ENCODE peak calls at places on chromosomes 3 and 15, in ten cellular contexts. One of them, this sample, is unnamed.

GRCh38 chr3:69710153-69710977 is 28.9 kb upstream of the MITF start:
- DNase-seq in CD8-positive, alpha-beta T cell: no peak
- DNase-seq in AG04450: peak
- DNase-seq in hepatocyte: no peak
- DNase-seq in H9: no peak
- DNase-seq in heart right ventricle: no peak
- DNase-seq in body of pancreas: no peak
- DNase-seq in CD4-positive, alpha-beta memory T cell: no peak
- DNase-seq in heart left ventricle: no peak
- DNase-seq in right lobe of liver: no peak
- DNase-seq in this sample: no peak

GRCh38 chr3:62145086-62145757 is 228.1 kb downstream of the FEZF2 start:
- DNase-seq in right lobe of liver: no peak
- DNase-seq in CD8-positive, alpha-beta T cell: no peak
- DNase-seq in heart right ventricle: no peak
- DNase-seq in AG04450: no peak
- DNase-seq in CD4-positive, alpha-beta memory T cell: no peak
- DNase-seq in heart left ventricle: no peak
- DNase-seq in hepatocyte: no peak
- DNase-seq in H9: no peak
- DNase-seq in body of pancreas: no peak
- DNase-seq in this sample: no peak

GRCh38 chr3:189685854-189686253 is 54.7 kb downstream of the TP63 start:
- DNase-seq in body of pancreas: no peak
- DNase-seq in heart right ventricle: no peak
- DNase-seq in heart left ventricle: no peak
- DNase-seq in AG04450: peak
- DNase-seq in hepatocyte: peak
- DNase-seq in right lobe of liver: no peak
- DNase-seq in H9: no peak
- DNase-seq in CD4-positive, alpha-beta memory T cell: no peak
- DNase-seq in CD8-positive, alpha-beta T cell: no peak
- DNase-seq in this sample: no peak

GRCh38 chr3:42025388-42026138 is 63.7 kb upstream of the ULK4 start:
- DNase-seq in CD8-positive, alpha-beta T cell: no peak
- DNase-seq in right lobe of liver: peak
- DNase-seq in hepatocyte: peak
- DNase-seq in body of pancreas: peak
- DNase-seq in AG04450: peak
- DNase-seq in H9: peak
- DNase-seq in CD4-positive, alpha-beta memory T cell: no peak
- DNase-seq in heart right ventricle: peak
- DNase-seq in heart left ventricle: peak
- DNase-seq in this sample: peak

GRCh38 chr3:105960381-105960780 is 91.6 kb upstream of the CBLB start:
- DNase-seq in CD4-positive, alpha-beta memory T cell: no peak
- DNase-seq in right lobe of liver: no peak
- DNase-seq in AG04450: no peak
- DNase-seq in hepatocyte: no peak
- DNase-seq in H9: no peak
- DNase-seq in heart left ventricle: no peak
- DNase-seq in body of pancreas: no peak
- DNase-seq in CD8-positive, alpha-beta T cell: no peak
- DNase-seq in heart right ventricle: no peak
- DNase-seq in this sample: no peak

GRCh38 chr15:70491183-70491621 is 272.2 kb downstream of the UACA start:
- DNase-seq in CD4-positive, alpha-beta memory T cell: no peak
- DNase-seq in heart right ventricle: no peak
- DNase-seq in hepatocyte: no peak
- DNase-seq in heart left ventricle: no peak
- DNase-seq in right lobe of liver: no peak
- DNase-seq in body of pancreas: no peak
- DNase-seq in CD8-positive, alpha-beta T cell: no peak
- DNase-seq in AG04450: no peak
- DNase-seq in H9: no peak
- DNase-seq in this sample: no peak

GRCh38 chr15:92118162-92118935 is 264.8 kb downstream of the SLCO3A1 start:
- DNase-seq in right lobe of liver: no peak
- DNase-seq in heart left ventricle: no peak
- DNase-seq in hepatocyte: peak
- DNase-seq in AG04450: no peak
- DNase-seq in CD4-positive, alpha-beta memory T cell: no peak
- DNase-seq in H9: peak
- DNase-seq in CD8-positive, alpha-beta T cell: no peak
- DNase-seq in heart right ventricle: no peak
- DNase-seq in body of pancreas: no peak
- DNase-seq in this sample: no peak

GRCh38 chr3:113218679-113219040 is 7.3 kb downstream of the BOC start:
- DNase-seq in hepatocyte: no peak
- DNase-seq in heart left ventricle: no peak
- DNase-seq in AG04450: no peak
- DNase-seq in heart right ventricle: no peak
- DNase-seq in CD8-positive, alpha-beta T cell: no peak
- DNase-seq in H9: no peak
- DNase-seq in CD4-positive, alpha-beta memory T cell: no peak
- DNase-seq in body of pancreas: no peak
- DNase-seq in right lobe of liver: no peak
- DNase-seq in this sample: no peak

GRCh38 chr3:34185301-34185700 is 386.9 kb downstream of the PDCD6IP start:
- DNase-seq in heart left ventricle: no peak
- DNase-seq in AG04450: no peak
- DNase-seq in CD8-positive, alpha-beta T cell: no peak
- DNase-seq in body of pancreas: no peak
- DNase-seq in right lobe of liver: no peak
- DNase-seq in CD4-positive, alpha-beta memory T cell: no peak
- DNase-seq in heart right ventricle: no peak
- DNase-seq in hepatocyte: no peak
- DNase-seq in H9: no peak
- DNase-seq in this sample: no peak

GRCh38 chr3:69048990-69049389 is 3.1 kb downstream of the TMF1 start:
- DNase-seq in heart left ventricle: no peak
- DNase-seq in hepatocyte: no peak
- DNase-seq in H9: no peak
- DNase-seq in heart right ventricle: no peak
- DNase-seq in CD8-positive, alpha-beta T cell: no peak
- DNase-seq in CD4-positive, alpha-beta memory T cell: no peak
- DNase-seq in AG04450: no peak
- DNase-seq in right lobe of liver: no peak
- DNase-seq in body of pancreas: no peak
- DNase-seq in this sample: no peak

GRCh38 chr3:58173029-58173669 is 37.6 kb downstream of the DNASE1L3 start:
- DNase-seq in H9: no peak
- DNase-seq in CD8-positive, alpha-beta T cell: no peak
- DNase-seq in heart right ventricle: no peak
- DNase-seq in right lobe of liver: no peak
- DNase-seq in AG04450: no peak
- DNase-seq in CD4-positive, alpha-beta memory T cell: no peak
- DNase-seq in hepatocyte: no peak
- DNase-seq in body of pancreas: no peak
- DNase-seq in heart left ventricle: no peak
- DNase-seq in this sample: no peak

GRCh38 chr3:52022323-52023100 is 26.8 kb upstream of the RPL29 start:
- DNase-seq in AG04450: no peak
- DNase-seq in heart right ventricle: peak
- DNase-seq in CD8-positive, alpha-beta T cell: no peak
- DNase-seq in CD4-positive, alpha-beta memory T cell: no peak
- DNase-seq in body of pancreas: no peak
- DNase-seq in hepatocyte: no peak
- DNase-seq in H9: peak
- DNase-seq in heart left ventricle: peak
- DNase-seq in right lobe of liver: no peak
- DNase-seq in this sample: peak

GRCh38 chr3:156681003-156681402 is 6.6 kb downstream of the TIPARP start:
- DNase-seq in heart right ventricle: no peak
- DNase-seq in CD8-positive, alpha-beta T cell: no peak
- DNase-seq in AG04450: peak
- DNase-seq in H9: peak
- DNase-seq in right lobe of liver: no peak
- DNase-seq in hepatocyte: peak
- DNase-seq in body of pancreas: peak
- DNase-seq in heart left ventricle: peak
- DNase-seq in CD4-positive, alpha-beta memory T cell: no peak
- DNase-seq in this sample: no peak

GRCh38 chr3:184659797-184660301 is 52.0 kb downstream of the MAGEF1 start:
- DNase-seq in hepatocyte: no peak
- DNase-seq in body of pancreas: no peak
- DNase-seq in CD8-positive, alpha-beta T cell: no peak
- DNase-seq in heart left ventricle: peak
- DNase-seq in right lobe of liver: no peak
- DNase-seq in heart right ventricle: peak
- DNase-seq in AG04450: no peak
- DNase-seq in H9: peak
- DNase-seq in CD4-positive, alpha-beta memory T cell: no peak
- DNase-seq in this sample: no peak

GRCh38 chr15:82648257-82649103 is 1.3 kb upstream of the CPEB1 start:
- DNase-seq in CD4-positive, alpha-beta memory T cell: no peak
- DNase-seq in H9: peak
- DNase-seq in right lobe of liver: no peak
- DNase-seq in AG04450: no peak
- DNase-seq in body of pancreas: no peak
- DNase-seq in CD8-positive, alpha-beta T cell: no peak
- DNase-seq in heart right ventricle: no peak
- DNase-seq in hepatocyte: no peak
- DNase-seq in heart left ventricle: no peak
- DNase-seq in this sample: no peak

GRCh38 chr15:82643992-82644391 is 3.2 kb downstream of the CPEB1 start:
- DNase-seq in CD8-positive, alpha-beta T cell: no peak
- DNase-seq in heart left ventricle: no peak
- DNase-seq in AG04450: no peak
- DNase-seq in body of pancreas: no peak
- DNase-seq in right lobe of liver: no peak
- DNase-seq in CD4-positive, alpha-beta memory T cell: no peak
- DNase-seq in hepatocyte: no peak
- DNase-seq in heart right ventricle: no peak
- DNase-seq in H9: no peak
- DNase-seq in this sample: no peak

GRCh38 chr15:82647835-82648256 is 683 bp upstream of the CPEB1 start:
- DNase-seq in heart left ventricle: no peak
- DNase-seq in hepatocyte: no peak
- DNase-seq in heart right ventricle: peak
- DNase-seq in CD8-positive, alpha-beta T cell: peak
- DNase-seq in body of pancreas: no peak
- DNase-seq in CD4-positive, alpha-beta memory T cell: peak
- DNase-seq in right lobe of liver: no peak
- DNase-seq in H9: peak
- DNase-seq in AG04450: no peak
- DNase-seq in this sample: no peak

GRCh38 chr15:82647045-82647834 is at the start of gene CPEB1:
- DNase-seq in AG04450: no peak
- DNase-seq in hepatocyte: peak
- DNase-seq in heart right ventricle: peak
- DNase-seq in CD8-positive, alpha-beta T cell: peak
- DNase-seq in CD4-positive, alpha-beta memory T cell: peak
- DNase-seq in right lobe of liver: no peak
- DNase-seq in heart left ventricle: peak
- DNase-seq in H9: peak
- DNase-seq in body of pancreas: peak
- DNase-seq in this sample: peak

DNA sequence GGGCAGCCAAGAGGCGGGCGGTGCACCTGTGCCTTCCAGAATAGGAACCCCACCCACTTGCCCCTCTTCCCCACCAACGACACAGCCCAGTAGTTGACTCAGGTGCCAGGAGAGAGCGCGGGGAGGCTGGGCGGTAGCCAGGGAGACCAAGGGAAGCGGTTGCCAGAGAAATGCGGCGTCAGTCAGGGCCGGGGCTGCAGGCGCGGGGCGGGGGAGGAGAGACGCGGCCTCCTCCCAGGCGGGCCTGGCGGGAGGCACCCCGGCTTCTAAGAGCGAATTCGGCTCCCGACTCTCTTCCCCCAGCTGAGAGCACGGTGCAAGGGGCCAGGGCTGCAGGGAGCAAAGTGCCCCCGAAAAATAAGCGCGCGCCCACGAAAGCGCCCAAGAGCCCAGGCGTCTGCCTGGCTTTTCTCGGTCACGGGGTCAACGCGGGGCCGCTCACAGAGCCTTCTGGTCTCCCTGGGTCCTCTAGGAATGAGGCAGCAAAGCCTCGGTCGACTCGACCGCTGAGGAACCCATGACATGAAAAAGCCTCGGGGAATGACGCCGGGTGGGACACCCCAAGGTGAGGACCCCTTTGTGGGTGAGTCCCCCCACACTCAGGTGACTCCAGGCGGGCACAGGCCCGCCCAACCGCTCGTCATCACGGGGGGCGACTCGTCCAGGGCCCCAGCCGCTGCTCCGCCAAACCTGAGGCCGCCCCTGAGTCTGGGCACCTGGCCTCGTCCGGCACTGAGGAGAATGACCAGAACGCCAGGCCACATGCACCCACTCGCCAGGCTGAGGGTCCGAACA is 716 bp downstream of the CPEB1 start:
- DNase-seq in heart right ventricle: no peak
- DNase-seq in CD4-positive, alpha-beta memory T cell: no peak
- DNase-seq in hepatocyte: peak
- DNase-seq in right lobe of liver: no peak
- DNase-seq in body of pancreas: peak
- DNase-seq in H9: peak
- DNase-seq in heart left ventricle: no peak
- DNase-seq in AG04450: no peak
- DNase-seq in CD8-positive, alpha-beta T cell: no peak
- DNase-seq in this sample: no peak
- H3K27ac ChIP-seq in heart right ventricle: no peak
- H3K27ac ChIP-seq in CD4-positive, alpha-beta memory T cell: no peak
- H3K27ac ChIP-seq in hepatocyte: no peak
- H3K27ac ChIP-seq in right lobe of liver: no peak
- H3K27ac ChIP-seq in body of pancreas: no peak
- H3K27ac ChIP-seq in H9: no peak
- H3K27ac ChIP-seq in heart left ventricle: no peak
- H3K27ac ChIP-seq in AG04450: no peak
- H3K27ac ChIP-seq in CD8-positive, alpha-beta T cell: no peak
- H3K27ac ChIP-seq in this sample: peak

GRCh38 chr3:53286727-53287412 is 31.0 kb upstream of the TKT start:
- DNase-seq in heart left ventricle: no peak
- DNase-seq in right lobe of liver: no peak
- DNase-seq in CD4-positive, alpha-beta memory T cell: no peak
- DNase-seq in CD8-positive, alpha-beta T cell: no peak
- DNase-seq in AG04450: peak
- DNase-seq in hepatocyte: no peak
- DNase-seq in H9: peak
- DNase-seq in heart right ventricle: no peak
- DNase-seq in body of pancreas: no peak
- DNase-seq in this sample: peak
- H3K27ac ChIP-seq in heart left ventricle: no peak
- H3K27ac ChIP-seq in right lobe of liver: no peak
- H3K27ac ChIP-seq in CD4-positive, alpha-beta memory T cell: no peak
- H3K27ac ChIP-seq in CD8-positive, alpha-beta T cell: no peak
- H3K27ac ChIP-seq in AG04450: no peak
- H3K27ac ChIP-seq in hepatocyte: no peak
- H3K27ac ChIP-seq in H9: peak
- H3K27ac ChIP-seq in heart right ventricle: no peak
- H3K27ac ChIP-seq in body of pancreas: no peak
- H3K27ac ChIP-seq in this sample: peak

GRCh38 chr3:139318431-139318816 is 25.4 kb upstream of the MRPS22 start:
- DNase-seq in heart right ventricle: no peak
- DNase-seq in right lobe of liver: no peak
- DNase-seq in CD8-positive, alpha-beta T cell: no peak
- DNase-seq in CD4-positive, alpha-beta memory T cell: no peak
- DNase-seq in body of pancreas: no peak
- DNase-seq in heart left ventricle: no peak
- DNase-seq in AG04450: no peak
- DNase-seq in hepatocyte: no peak
- DNase-seq in H9: no peak
- DNase-seq in this sample: no peak
- H3K27ac ChIP-seq in heart right ventricle: no peak
- H3K27ac ChIP-seq in right lobe of liver: no peak
- H3K27ac ChIP-seq in CD8-positive, alpha-beta T cell: no peak
- H3K27ac ChIP-seq in CD4-positive, alpha-beta memory T cell: no peak
- H3K27ac ChIP-seq in body of pancreas: no peak
- H3K27ac ChIP-seq in heart left ventricle: no peak
- H3K27ac ChIP-seq in AG04450: no peak
- H3K27ac ChIP-seq in hepatocyte: no peak
- H3K27ac ChIP-seq in H9: no peak
- H3K27ac ChIP-seq in this sample: no peak

GRCh38 chr3:5016218-5017161 is 37.3 kb downstream of the BHLHE40 start:
- DNase-seq in heart left ventricle: peak
- DNase-seq in CD4-positive, alpha-beta memory T cell: peak
- DNase-seq in right lobe of liver: no peak
- DNase-seq in body of pancreas: peak
- DNase-seq in CD8-positive, alpha-beta T cell: peak
- DNase-seq in AG04450: no peak
- DNase-seq in heart right ventricle: no peak
- DNase-seq in hepatocyte: peak
- DNase-seq in H9: no peak
- DNase-seq in this sample: no peak
- H3K27ac ChIP-seq in heart left ventricle: no peak
- H3K27ac ChIP-seq in CD4-positive, alpha-beta memory T cell: no peak
- H3K27ac ChIP-seq in right lobe of liver: no peak
- H3K27ac ChIP-seq in body of pancreas: no peak
- H3K27ac ChIP-seq in CD8-positive, alpha-beta T cell: no peak
- H3K27ac ChIP-seq in AG04450: no peak
- H3K27ac ChIP-seq in heart right ventricle: no peak
- H3K27ac ChIP-seq in hepatocyte: peak
- H3K27ac ChIP-seq in H9: no peak
- H3K27ac ChIP-seq in this sample: no peak

This sample was measured in caudate nucleus.